ENCODE peak calls at places on chromosomes 11 and 22, in four cellular contexts. H is PC-9, S is spleen, V is upper lobe of left lung. X is an unnamed sample.

GRCh38 chr11:79087238-79087956 is 353.4 kb downstream of the TENM4 start:
- DNase-seq in V (no peak), S (no peak), H (no peak), X (peak; percentile 63)

GRCh38 chr11:131463162-131463561 is 92.7 kb downstream of the NTM start:
- DNase-seq in S (peak; percentile 57), V (no peak), H (no peak), X (no peak)

GRCh38 chr22:44719586-44720368 is 17.8 kb downstream of the PRR5 start:
- DNase-seq in S (no peak), V (no peak), H (no peak), X (no peak)

GRCh38 chr22:42623756-42624446 is 9.2 kb upstream of the POLDIP3 start:
- DNase-seq in S (no peak), V (no peak), H (no peak), X (no peak)

GRCh38 chr11:62392944-62393628 is 25.7 kb upstream of the SCGB1A1 start:
- DNase-seq in H (peak; percentile 87), S (no peak), V (no peak), X (no peak)

GRCh38 chr11:111819161-111820058 is 52.0 kb downstream of the ALG9 start:
- DNase-seq in S (no peak), H (no peak), V (no peak), X (no peak)

GRCh38 chr22:49261616-49262015 is 566.1 kb downstream of the BRD1 start:
- DNase-seq in S (no peak), V (no peak), H (no peak), X (no peak)

GRCh38 chr22:37764622-37765021 is 43.1 kb upstream of the GCAT start:
- DNase-seq in H (peak; percentile 19), S (no peak), V (no peak), X (no peak)

GRCh38 chr11:47202569-47202968 is 12.2 kb upstream of the DDB2 start:
- DNase-seq in H (no peak), S (no peak), V (no peak), X (no peak)

GRCh38 chr11:10934293-10934850 is 76.5 kb upstream of the ZBED5 start:
- DNase-seq in S (no peak), V (peak; percentile 45), H (no peak), X (no peak)
- H3K4me3 ChIP-seq in S (no peak overlapping the region), V (peak overlapping the region; percentile 49), H (peak overlapping the region; percentile 60), X (peak overlapping the region; percentile 31)

DNA sequence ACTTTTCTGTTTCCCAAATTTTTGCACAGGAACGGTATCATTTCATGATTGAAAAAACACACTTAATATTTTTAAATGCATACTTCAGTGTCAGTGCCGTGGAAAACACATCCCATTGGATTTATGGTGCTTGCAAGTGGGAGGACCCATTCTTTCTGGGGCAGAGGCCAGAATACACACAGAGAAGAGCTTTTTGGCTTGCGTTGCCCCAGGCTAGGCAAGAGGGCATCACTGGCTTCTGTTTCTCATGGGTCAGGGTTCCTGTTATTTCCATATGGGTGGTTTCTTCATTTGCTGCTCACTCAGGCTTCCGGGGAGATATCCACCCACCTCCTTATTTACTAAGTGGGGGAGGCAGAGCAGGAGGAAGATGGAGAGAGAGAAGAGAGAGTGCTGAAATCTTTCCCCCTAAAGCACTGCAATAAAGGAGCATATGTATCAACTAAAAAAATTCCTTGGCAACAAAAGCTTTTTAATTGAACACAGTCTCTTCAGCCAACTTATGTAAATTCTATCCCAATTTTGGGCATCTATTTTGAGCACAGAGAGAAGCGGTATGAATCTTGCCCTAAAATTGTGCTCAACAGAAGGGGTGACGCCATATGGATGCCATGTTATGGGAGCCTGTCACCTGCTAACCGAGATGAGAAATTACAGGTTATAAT is 66.0 kb upstream of the KIRREL3 start:
- DNase-seq in H (no peak), V (no peak), S (no peak), X (no peak)
- H3K36me3 ChIP-seq in H (no peaks in the 10 kb centered on the region), V (no peaks in the 10 kb centered on the region), S (no peaks in the 10 kb centered on the region), X (no peaks in the 10 kb centered on the region)

GRCh38 chr11:134065381-134065780 is 3.5 kb upstream of the JAM3 start:
- DNase-seq in V (no peak), S (no peak), H (no peak), X (no peak)
- H3K4me1 ChIP-seq in V (peaks cover 22% of the 10 kb centered on the region), S (peaks cover 19% of the 10 kb centered on the region), H (no peaks in the 10 kb centered on the region), X (peaks cover 2% of the 10 kb centered on the region)

GRCh38 chr11:128323381-128323780 is 264.0 kb downstream of the ETS1 start:
- DNase-seq in V (peak; percentile 37), S (no peak), H (no peak), X (no peak)
- H3K4me3 ChIP-seq in V (no peak overlapping the region), S (no peak overlapping the region), H (no peak overlapping the region), X (no peak overlapping the region)

GRCh38 chr11:108148549-108148948 is 27.2 kb downstream of the ACAT1 start:
- DNase-seq in S (no peak), H (no peak), V (no peak), X (no peak)
- H3K36me3 ChIP-seq in S (peaks cover 86% of the 10 kb centered on the region), H (peaks cover 30% of the 10 kb centered on the region), V (peaks cover 86% of the 10 kb centered on the region), X (peaks cover 53% of the 10 kb centered on the region)

DNA sequence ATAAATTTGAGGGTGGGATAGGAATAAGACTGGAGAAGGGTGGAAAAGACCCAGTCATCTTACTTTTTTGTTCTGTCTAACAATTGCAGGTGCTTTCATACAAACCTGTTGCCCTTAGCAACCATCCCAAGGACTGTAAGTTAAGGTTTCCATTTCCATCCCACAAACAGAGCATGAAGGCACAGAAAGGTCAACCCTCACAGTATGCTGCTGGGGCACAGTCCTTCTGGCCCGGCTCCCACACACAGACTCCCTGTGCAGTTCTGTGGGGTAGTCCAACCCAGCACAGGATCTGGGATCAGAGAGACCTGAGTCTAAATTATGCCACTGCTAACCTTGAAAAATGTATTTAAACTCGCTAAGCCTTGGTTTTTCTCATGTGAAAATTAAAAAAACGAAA is 38.4 kb upstream of the ETS1 start:
- DNase-seq in H (no peak), V (no peak), S (no peak), X (no peak)
- H3K4me1 ChIP-seq in H (peaks cover 23% of the 10 kb centered on the region), V (peaks cover 39% of the 10 kb centered on the region), S (peaks cover 86% of the 10 kb centered on the region), X (no peaks in the 10 kb centered on the region)

DNA sequence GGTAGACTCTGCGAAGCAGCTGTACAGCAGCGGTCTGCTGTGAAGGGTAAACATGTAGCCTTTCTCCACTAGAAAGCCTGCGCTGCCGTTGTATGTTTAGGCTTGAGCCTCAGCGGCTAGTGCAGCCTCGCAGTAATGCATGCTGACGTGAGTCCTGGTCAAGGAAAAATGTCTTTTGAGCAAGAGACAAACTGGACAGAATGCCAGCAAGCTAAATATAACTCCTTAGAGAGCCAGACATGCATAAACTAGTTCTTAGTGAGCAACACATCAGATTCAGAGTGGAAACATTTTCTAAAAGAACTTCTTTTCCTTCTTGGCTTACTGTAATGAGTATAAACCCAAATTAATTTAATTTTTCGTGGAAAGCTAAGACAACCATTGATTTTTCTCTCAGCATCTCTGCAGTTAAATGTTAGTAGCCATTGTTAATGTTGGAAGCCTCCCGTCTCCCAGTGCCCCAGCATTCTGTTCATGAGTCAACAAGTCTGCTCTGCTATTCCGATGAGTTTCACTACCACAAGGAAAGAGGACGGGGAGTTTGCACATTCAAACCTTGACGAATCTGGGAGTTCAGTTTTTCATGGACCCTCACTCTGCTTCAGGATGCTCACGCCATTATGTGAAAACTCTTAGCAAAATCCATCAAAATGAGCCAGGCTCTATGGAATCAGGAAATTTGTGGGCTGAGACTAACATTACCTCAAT is 51.4 kb downstream of the JAM3 start:
- DNase-seq in V (no peak), S (no peak), H (no peak), X (no peak)
- H3K4me3 ChIP-seq in V (peak overlapping the region; percentile 15), S (no peak overlapping the region), H (no peak overlapping the region), X (no peak overlapping the region)

DNA sequence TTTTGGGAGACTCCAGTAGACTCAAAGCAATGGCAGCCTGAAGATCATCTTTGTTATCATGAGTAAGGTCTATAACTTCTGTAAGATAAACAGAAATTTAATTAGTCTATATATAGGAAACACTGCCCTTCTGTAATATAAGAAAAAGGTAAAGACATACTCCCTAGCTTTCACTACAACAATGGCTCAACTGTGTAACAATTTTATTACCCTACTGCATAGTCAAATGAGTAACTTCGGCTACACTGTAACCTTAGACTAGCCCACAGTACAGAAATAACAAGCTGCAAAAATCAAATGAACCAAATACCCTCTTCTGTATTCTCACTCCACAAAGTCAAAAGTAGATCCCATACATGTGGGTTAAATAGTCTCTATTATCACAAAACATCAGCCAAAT is 33.7 kb downstream of the USP28 start:
- DNase-seq in S (no peak), H (no peak), V (no peak), X (no peak)
- H3K36me3 ChIP-seq in S (peaks cover 29% of the 10 kb centered on the region), H (peaks cover 4% of the 10 kb centered on the region), V (peaks cover 32% of the 10 kb centered on the region), X (peaks cover 42% of the 10 kb centered on the region)